ENCODE peak calls at places on chromosomes 16 and 17, in four cellular contexts. R is NCI-H1930; V is stimulated activated CD8-positive, alpha-beta memory T cell treated with anti-CD3 and anti-CD28 coated beads, Interleukin-15, amount 100 ng/mL, for 24 hours; C is keratinocyte. D is an unnamed sample.

GRCh38 chr17:46984892-46985291 is 5.8 kb upstream of the RPRML start:
- DNase-seq in R (no peak), V (no peak), C (no peak), D (no peak)

GRCh38 chr17:82966415-82966814 is 113.0 kb upstream of the METRNL start:
- DNase-seq in V (no peak), C (no peak), R (no peak), D (no peak)

GRCh38 chr17:79045830-79046500 is 22.0 kb downstream of the C1QTNF1 start:
- DNase-seq in C (no peak), R (no peak), V (peak), D (no peak)

GRCh38 chr16:78249056-78249455 is 149.6 kb downstream of the WWOX start:
- DNase-seq in V (no peak), C (no peak), R (no peak), D (no peak)

GRCh38 chr16:84838383-84838948 is 18.7 kb downstream of the CRISPLD2 start:
- DNase-seq in R (no peak), C (no peak), V (no peak), D (no peak)

GRCh38 chr17:79707931-79708891 is 22.5 kb upstream of the ENPP7 start:
- DNase-seq in R (no peak), C (no peak), V (peak), D (no peak)

GRCh38 chr17:35284955-35285354 is 42.1 kb downstream of the SLFN5 start:
- DNase-seq in C (no peak), V (no peak), R (no peak), D (no peak)

GRCh38 chr17:37699285-37699973 is 45.4 kb downstream of the HNF1B start:
- DNase-seq in V (no peak), C (no peak), R (no peak), D (no peak)

GRCh38 chr16:11619327-11619851 is 32.7 kb upstream of the LITAF start:
- DNase-seq in C (no peak), R (no peak), V (no peak), D (no peak)

GRCh38 chr16:27778926-27779570 is 229.1 kb downstream of the KATNIP start:
- DNase-seq in R (no peak), C (no peak), V (no peak), D (no peak)

GRCh38 chr17:80817861-80818260 is 173.8 kb upstream of the CHMP6 start:
- DNase-seq in C (no peak), R (no peak), V (no peak), D (no peak)

GRCh38 chr16:47920709-47921108 is 235.1 kb downstream of the ABCC12 start:
- DNase-seq in V (no peak), R (no peak), C (no peak), D (no peak)

GRCh38 chr17:79562117-79562805 is 48.6 kb downstream of the RBFOX3 start:
- DNase-seq in C (no peak), R (no peak), V (no peak), D (no peak)

GRCh38 chr17:77564278-77564920 is 394.1 kb upstream of the TNRC6C start:
- DNase-seq in C (no peak), V (no peak), R (no peak), D (no peak)

GRCh38 chr17:31724619-31725018 is 134.4 kb downstream of the COPRS start:
- DNase-seq in V (no peak), C (no peak), R (no peak), D (no peak)

GRCh38 chr17:69654981-69655581 is 240.6 kb downstream of the MAP2K6 start:
- DNase-seq in C (no peak), R (no peak), V (no peak), D (no peak)

GRCh38 chr17:75720656-75721462 is at the start of gene ITGB4:
- DNase-seq in V (peak), R (no peak), C (no peak), D (no peak)

GRCh38 chr16:18024566-18024965 is 312.0 kb downstream of the NPIPA8 start:
- DNase-seq in V (no peak), R (no peak), C (no peak), D (no peak)

GRCh38 chr17:82114872-82115271 is 16.8 kb upstream of the FASN start:
- DNase-seq in V (no peak), R (no peak), C (no peak), D (no peak)

GRCh38 chr17:41648411-41649195 is 24.2 kb upstream of the KRT17 start:
- DNase-seq in C (no peak), R (peak), V (peak), D (peak)

GRCh38 chr16:2325181-2325580 is 15.3 kb downstream of the ABCA3 start:
- DNase-seq in R (no peak), V (no peak), C (no peak), D (no peak)

GRCh38 chr16:70254095-70254964 is 2.6 kb upstream of the EXOSC6 start:
- DNase-seq in R (no peak), V (no peak), C (no peak), D (no peak)

GRCh38 chr16:58582971-58583765 is 46.5 kb downstream of the CNOT1 start:
- DNase-seq in C (no peak), R (no peak), V (no peak), D (no peak)

GRCh38 chr17:36082062-36082461 is 7.9 kb downstream of the CCL3 start:
- DNase-seq in R (no peak), V (no peak), C (no peak), D (no peak)

GRCh38 chr17:75721463-75722011 is 278 bp downstream of the ITGB4 start:
- DNase-seq in C (no peak), R (no peak), V (no peak), D (no peak)

GRCh38 chr16:25747160-25747758 is 55.5 kb downstream of the HS3ST4 start:
- DNase-seq in R (no peak), V (no peak), C (no peak), D (no peak)

GRCh38 chr16:49594706-49595534 is 221.3 kb downstream of the C16orf78 start:
- DNase-seq in R (no peak), V (no peak), C (no peak), D (no peak)

GRCh38 chr17:56653877-56654276 is 60.4 kb downstream of the NOG start:
- DNase-seq in R (no peak), C (peak), V (no peak), D (no peak)

GRCh38 chr17:80485846-80486245 is 9.4 kb upstream of the NPTX1 start:
- DNase-seq in C (no peak), V (no peak), R (no peak), D (no peak)

GRCh38 chr16:1543085-1543896 is 9.8 kb downstream of the TMEM204 start:
- DNase-seq in C (peak), V (no peak), R (no peak), D (no peak)

GRCh38 chr16:29757950-29758466 is 12.2 kb upstream of the C16orf54 start:
- DNase-seq in C (no peak), V (no peak), R (no peak), D (no peak)

GRCh38 chr17:40615295-40615988 is 32.2 kb downstream of the SMARCE1 start:
- DNase-seq in C (no peak), V (no peak), R (peak), D (peak)

GRCh38 chr17:36686123-36686669 is 84.8 kb downstream of the MRM1 start:
- DNase-seq in C (peak), R (no peak), V (no peak), D (no peak)

GRCh38 chr17:2171725-2172446 is 117.0 kb downstream of the HIC1 start:
- DNase-seq in V (no peak), R (no peak), C (no peak), D (no peak)

GRCh38 chr16:66622863-66623262 is 18.4 kb downstream of the CMTM3 start:
- DNase-seq in R (no peak), V (no peak), C (no peak), D (no peak)

GRCh38 chr17:43175213-43176118 is 4.5 kb downstream of the NBR1 start:
- DNase-seq in C (no peak), R (no peak), V (no peak), D (no peak)

GRCh38 chr17:43898446-43898845 is 8.9 kb downstream of the MPP2 start:
- DNase-seq in C (no peak), R (no peak), V (no peak), D (no peak)

GRCh38 chr17:9890124-9890523 is 14.9 kb downstream of the RCVRN start:
- DNase-seq in V (no peak), R (no peak), C (no peak), D (no peak)